ENCODE peak calls at places on chromosomes 6 and 20, in ten cellular contexts. P is amniotic epithelial cell; C is left cardiac atrium; X is sciatic nerve; D is H54; B is GM10248; R is CD4-positive, alpha-beta T cell; V is cortex of kidney; J is stimulated activated CD4-positive, alpha-beta T cell treated with anti-CD3 and anti-CD28 coated beads, Interleukin-4, amount 100 ng/mL, for 24 hours; K is H7. T is an unnamed sample.

GRCh38 chr20:63896136-63896890 is 1.4 kb downstream of the DNAJC5 start:
- DNase-seq in P (no peak), C (peak), X (no peak), D (no peak), B (peak), R (no peak), V (no peak), J (peak), K (peak), T (no peak)

GRCh38 chr6:105384004-105384403 is 18.9 kb downstream of the PREP start:
- DNase-seq in P (no peak), C (no peak), X (no peak), D (no peak), B (no peak), R (no peak), V (no peak), J (no peak), K (no peak), T (no peak)

GRCh38 chr6:150925655-150925928 is 60.1 kb downstream of the MTHFD1L start:
- DNase-seq in P (no peak), C (no peak), X (no peak), D (no peak), B (no peak), R (no peak), V (no peak), J (no peak), K (no peak), T (no peak)

GRCh38 chr20:2654384-2654822 is 2.0 kb downstream of the NOP56 start:
- DNase-seq in P (no peak), C (no peak), X (no peak), D (no peak), B (no peak), R (no peak), V (no peak), J (no peak), K (no peak), T (no peak)

GRCh38 chr6:143803769-143804540 is 39.2 kb upstream of the LTV1 start:
- DNase-seq in P (no peak), C (no peak), X (no peak), D (no peak), B (no peak), R (no peak), V (no peak), J (no peak), K (peak), T (no peak)

GRCh38 chr6:168649209-168649608 is 208.2 kb downstream of the SMOC2 start:
- DNase-seq in P (no peak), C (no peak), X (no peak), D (no peak), B (no peak), R (no peak), V (no peak), J (no peak), K (peak), T (no peak)

GRCh38 chr20:23362392-23363256 is 642 bp downstream of the GZF1 start:
- DNase-seq in P (no peak), C (peak), X (peak), D (peak), B (no peak), R (no peak), V (no peak), J (peak), K (peak), T (no peak)

GRCh38 chr20:49132995-49133451 is 55.1 kb downstream of the STAU1 start:
- DNase-seq in P (peak), C (no peak), X (no peak), D (peak), B (peak), R (no peak), V (no peak), J (peak), K (peak), T (peak)

GRCh38 chr6:22717906-22718305 is 148.5 kb downstream of the HDGFL1 start:
- DNase-seq in P (no peak), C (no peak), X (no peak), D (no peak), B (no peak), R (no peak), V (no peak), J (no peak), K (no peak), T (no peak)